ENCODE peak calls at places on chromosomes 1 and 21, in seven cellular contexts. G is effector memory CD4-positive, alpha-beta T cell; H is adrenal gland; U is pancreas; Z is right lobe of liver; W is cardiac muscle cell; L is CD8-positive, alpha-beta T cell. A is an unnamed sample. For H3K36me3 and H3K27me3, the result is how much of the 10 kb centered on the place peaks cover.

GRCh38 chr1:32876341-32877210 is 5.9 kb upstream of the FNDC5 start:
- DNase-seq in W (peak), Z (peak), G (peak), L (no peak), H (peak), U (peak), A (peak)

GRCh38 chr1:97875996-97876395 is 44.8 kb downstream of the DPYD start:
- DNase-seq in G (no peak), L (no peak), U (no peak), H (no peak), Z (no peak), W (no peak), A (no peak)

GRCh38 chr1:66176828-66177227 is 357.1 kb upstream of the SGIP1 start:
- DNase-seq in W (no peak), U (no peak), H (no peak), G (no peak), L (no peak), Z (no peak), A (no peak)

GRCh38 chr1:192901500-192901899 is 92.7 kb downstream of the RGS2 start:
- DNase-seq in L (no peak), H (no peak), U (no peak), G (no peak), W (no peak), Z (no peak), A (no peak)

GRCh38 chr1:181033128-181033798 is 520 bp upstream of the MR1 start:
- DNase-seq in U (peak), H (peak), G (peak), L (peak), Z (peak), W (no peak), A (no peak)

GRCh38 chr1:101259744-101260148 is 22.9 kb downstream of the S1PR1 start:
- DNase-seq in G (no peak), U (no peak), Z (no peak), L (no peak), H (no peak), W (no peak), A (no peak)

GRCh38 chr1:101854271-101854670 is 142.5 kb downstream of the OLFM3 start:
- DNase-seq in L (no peak), U (no peak), Z (no peak), G (no peak), H (no peak), W (no peak), A (no peak)

GRCh38 chr1:227166559-227166958 is 151.7 kb downstream of the CDC42BPA start:
- DNase-seq in U (no peak), W (no peak), G (no peak), H (no peak), Z (no peak), L (no peak), A (peak)

GRCh38 chr1:241813768-241814270 is 34.2 kb upstream of the EXO1 start:
- DNase-seq in G (no peak), L (no peak), W (no peak), H (no peak), U (no peak), Z (no peak), A (no peak)

GRCh38 chr1:221816899-221817298 is 75.0 kb upstream of the DUSP10 start:
- DNase-seq in U (no peak), W (no peak), L (no peak), G (no peak), Z (no peak), H (no peak), A (no peak)

GRCh38 chr1:214290399-214291037 is 9.6 kb downstream of the SMYD2 start:
- DNase-seq in Z (no peak), H (no peak), G (no peak), W (no peak), U (no peak), L (no peak), A (no peak)

GRCh38 chr21:44425307-44425894 is 29.9 kb upstream of the LRRC3 start:
- DNase-seq in G (no peak), U (no peak), L (no peak), H (no peak), W (no peak), Z (no peak), A (peak)

GRCh38 chr1:225481738-225482137 is 53.9 kb upstream of the LBR start:
- DNase-seq in H (no peak), U (no peak), L (no peak), G (no peak), W (no peak), Z (no peak), A (no peak)

GRCh38 chr1:3070654-3071506 is 1.9 kb downstream of the PRDM16 start:
- DNase-seq in W (peak), U (peak), Z (no peak), H (no peak), G (no peak), L (no peak), A (peak)

GRCh38 chr1:54309631-54310366 is 96.4 kb downstream of the SSBP3 start:
- DNase-seq in W (no peak), G (no peak), L (no peak), H (no peak), U (no peak), Z (no peak), A (peak)

GRCh38 chr1:17538428-17539130 is 919 bp upstream of the ARHGEF10L start:
- DNase-seq in H (no peak), W (peak), U (no peak), L (no peak), Z (no peak), G (no peak), A (peak)

GRCh38 chr1:42259059-42259738 is 75.8 kb downstream of the FOXJ3 start:
- DNase-seq in W (peak), G (no peak), H (peak), L (no peak), Z (no peak), U (no peak), A (no peak)

GRCh38 chr21:35111531-35111930 is 62.4 kb upstream of the RUNX1 start:
- DNase-seq in H (no peak), U (no peak), Z (no peak), W (no peak), G (no peak), L (no peak), A (no peak)

GRCh38 chr21:46171585-46171984 is 12.7 kb downstream of the SPATC1L start:
- DNase-seq in L (no peak), Z (no peak), G (no peak), U (no peak), H (peak), W (no peak), A (no peak)

GRCh38 chr1:203268901-203269653 is 36.2 kb upstream of the BTG2 start:
- DNase-seq in H (peak), Z (no peak), G (peak), W (peak), L (peak), U (no peak), A (peak)

GRCh38 chr21:44982558-44983244 is 42.9 kb downstream of the SLX9 start:
- DNase-seq in U (no peak), H (peak), L (no peak), G (no peak), W (no peak), Z (no peak), A (no peak)

GRCh38 chr1:156894001-156894400 is 483 bp downstream of the PEAR1 start:
- DNase-seq in H (no peak), U (no peak), W (no peak), Z (no peak), G (no peak), L (no peak), A (no peak)

GRCh38 chr1:17369466-17369865 is 2.5 kb upstream of the PADI6 start:
- DNase-seq in L (no peak), U (no peak), Z (no peak), G (no peak), H (no peak), W (no peak), A (no peak)

GRCh38 chr1:45543599-45544417 is 6.8 kb upstream of the AKR1A1 start:
- DNase-seq in W (peak), G (peak), L (peak), U (peak), H (peak), Z (peak), A (peak)

GRCh38 chr1:23126801-23127200 is 41.9 kb downstream of the LUZP1 start:
- DNase-seq in U (no peak), H (no peak), L (no peak), Z (no peak), W (no peak), G (no peak), A (no peak)

GRCh38 chr1:109890115-109890953 is 20.3 kb upstream of the CSF1 start:
- DNase-seq in Z (no peak), U (no peak), W (no peak), G (no peak), H (no peak), L (no peak), A (no peak)

GRCh38 chr21:34795152-34796141 is 126.7 kb downstream of the CLIC6 start:
- DNase-seq in W (no peak), U (peak), H (no peak), L (no peak), G (no peak), Z (peak), A (no peak)

GRCh38 chr21:37695111-37695510 is 221.1 kb downstream of the KCNJ6 start:
- DNase-seq in W (no peak), Z (no peak), U (no peak), G (no peak), H (no peak), L (no peak), A (no peak)

GRCh38 chr1:11985851-11986250 is 5.6 kb downstream of the MFN2 start:
- DNase-seq in Z (no peak), H (no peak), W (no peak), L (no peak), G (no peak), U (no peak), A (no peak)

GRCh38 chr1:114828251-114828650 is 26.4 kb upstream of the SYCP1 start:
- DNase-seq in U (no peak), L (no peak), W (no peak), G (no peak), H (no peak), Z (no peak), A (no peak)

GRCh38 chr1:8026153-8026975 is at the start of gene ERRFI1:
- DNase-seq in G (peak), W (peak), L (peak), Z (peak), U (peak), H (peak), A (peak)
- H3K4me3 ChIP-seq in G (peak), W (peak), L (peak), Z (peak), U (peak), H (peak), A (peak)

DNA sequence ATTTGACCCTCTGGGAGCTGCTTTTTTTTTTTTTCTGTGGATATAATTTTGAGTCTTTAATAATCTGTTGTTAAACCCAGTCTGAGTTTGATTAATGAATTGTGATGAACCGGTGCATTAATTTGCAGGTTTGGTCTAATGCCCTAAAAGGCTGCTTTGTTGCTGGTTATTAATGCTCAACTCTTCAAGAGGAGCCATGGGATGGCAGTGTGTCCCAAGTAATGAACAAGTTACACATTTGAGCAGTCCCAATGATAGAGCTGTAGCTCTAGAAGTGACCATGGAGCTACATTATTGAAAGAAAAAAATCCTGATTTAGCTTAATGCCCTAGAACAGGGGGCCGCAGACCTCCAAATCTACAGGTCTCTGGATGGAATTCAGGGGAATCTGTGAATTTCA is 53.1 kb downstream of the RWDD3 start:
- DNase-seq in W (peak), Z (no peak), H (no peak), L (no peak), G (no peak), U (no peak), A (no peak)
- H3K36me3 ChIP-seq in W (under half), Z (under half), H (under half), L (under half), G (under half), U (under half), A (under half)

GRCh38 chr1:50667272-50667671 is 244.0 kb upstream of the DMRTA2 start:
- DNase-seq in W (no peak), H (no peak), G (no peak), Z (no peak), U (no peak), L (no peak), A (no peak)
- H3K27me3 ChIP-seq in W (under half), H (under half), G (under half), Z (under half), U (under half), L (under half), A (under half)

GRCh38 chr1:161382214-161383019 is 14.7 kb upstream of the CFAP126 start:
- DNase-seq in G (no peak), H (no peak), Z (no peak), U (no peak), L (no peak), W (peak), A (peak)
- H3K4me3 ChIP-seq in G (no peak), H (no peak), Z (no peak), U (no peak), L (no peak), W (no peak), A (no peak)

DNA sequence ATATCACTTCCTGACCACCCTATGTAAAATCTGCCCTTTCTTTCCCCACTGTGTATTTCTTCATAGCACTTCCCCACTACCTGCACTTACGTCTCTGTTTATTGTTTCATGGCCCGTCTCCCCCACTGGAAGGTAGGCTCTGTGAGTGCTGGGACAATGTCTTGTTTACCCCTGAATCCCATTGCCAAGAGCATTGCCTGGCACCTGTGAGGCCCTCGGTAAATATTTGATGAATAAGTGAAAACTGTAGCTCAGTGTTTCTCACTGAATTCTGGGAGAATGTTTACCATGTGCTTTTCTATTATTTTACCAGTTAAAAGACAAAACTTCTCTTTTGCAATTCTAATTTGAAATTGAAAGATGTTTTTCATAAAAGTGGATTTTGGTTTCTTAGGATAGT is 11.8 kb downstream of the NFASC start:
- DNase-seq in W (no peak), Z (peak), U (no peak), G (no peak), L (no peak), H (no peak), A (no peak)
- H3K36me3 ChIP-seq in W (under half), Z (under half), U (under half), G (under half), L (under half), H (under half), A (under half)

GRCh38 chr1:205351984-205352713 is 4.6 kb downstream of the KLHDC8A start:
- DNase-seq in L (no peak), H (no peak), G (no peak), Z (no peak), W (no peak), U (peak), A (no peak)
- H3K27me3 ChIP-seq in L (under half), H (under half), G (under half), Z (under half), W (under half), U (under half), A (under half)

DNA sequence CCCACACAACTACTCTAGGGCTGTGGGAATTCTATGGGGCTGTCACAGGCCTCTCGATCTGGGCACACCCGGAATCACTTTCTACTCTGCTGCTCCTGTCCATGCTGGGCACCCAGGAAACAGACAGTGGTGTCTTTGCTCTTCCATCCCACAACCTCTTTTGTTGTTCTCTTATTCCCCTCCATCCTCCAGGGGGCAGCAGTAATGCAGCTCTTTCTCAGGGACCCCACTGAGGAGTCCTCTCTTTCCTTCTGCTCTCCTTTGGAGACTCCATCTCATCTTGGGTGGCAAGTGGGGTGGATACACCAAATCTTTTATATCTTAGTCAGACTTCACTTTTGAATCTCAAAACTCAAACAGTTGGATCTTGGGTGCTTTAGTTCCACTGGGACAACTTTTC is 206.3 kb downstream of the HS2ST1 start:
- DNase-seq in W (no peak), U (no peak), L (no peak), H (no peak), Z (no peak), G (no peak), A (no peak)
- H3K4me3 ChIP-seq in W (no peak), U (no peak), L (no peak), H (no peak), Z (no peak), G (no peak), A (no peak)

DNA sequence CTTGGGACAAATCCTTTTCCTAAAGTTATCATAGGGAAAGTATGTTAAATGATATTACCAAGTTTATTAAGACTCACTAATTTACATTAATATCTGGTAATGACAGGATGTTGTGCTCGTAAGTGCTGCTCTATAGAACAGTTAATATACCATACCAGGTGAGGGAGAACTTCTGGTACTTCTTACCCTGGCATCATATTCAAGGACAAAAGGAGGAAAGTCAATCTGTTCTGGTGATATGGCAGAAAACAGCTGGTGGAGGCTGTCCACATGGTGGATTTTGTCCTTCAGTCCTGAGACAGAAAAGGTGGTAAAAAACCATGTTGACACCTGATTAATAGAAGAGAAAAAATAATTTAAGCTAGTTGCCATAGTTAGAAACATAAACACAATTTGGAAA is 51.6 kb downstream of the GDAP2 start:
- DNase-seq in H (no peak), Z (no peak), L (no peak), U (no peak), G (no peak), W (no peak), A (no peak)
- H3K36me3 ChIP-seq in H (under half), Z (under half), L (half or more), U (under half), G (half or more), W (under half), A (under half)

GRCh38 chr1:207453710-207454045 is 450 bp upstream of the CR2 start:
- DNase-seq in Z (no peak), U (no peak), H (no peak), L (no peak), G (no peak), W (no peak), A (no peak)

GRCh38 chr1:207454046-207454964 is at the start of gene CR2:
- DNase-seq in W (peak), L (no peak), U (peak), H (peak), Z (peak), G (no peak), A (peak)

GRCh38 chr1:207458409-207458808 is 4.3 kb downstream of the CR2 start:
- DNase-seq in L (no peak), W (no peak), Z (no peak), H (no peak), G (no peak), U (no peak), A (no peak)

GRCh38 chr1:207459008-207459407 is 4.9 kb downstream of the CR2 start:
- DNase-seq in L (no peak), H (no peak), U (no peak), Z (no peak), G (no peak), W (no peak), A (no peak)

GRCh38 chr1:207455183-207455754 is 1.1 kb downstream of the CR2 start:
- DNase-seq in H (no peak), U (no peak), G (no peak), Z (no peak), L (no peak), W (no peak), A (no peak)
- H3K27me3 ChIP-seq in H (under half), U (under half), G (under half), Z (under half), L (under half), W (half or more), A (under half)